ENCODE peak calls at places on chromosomes 3 and 15, in six cellular contexts. One of them, this sample, is unnamed.

GRCh38 chr3:33826688-33827087 is 28.3 kb downstream of the PDCD6IP start:
- DNase-seq in neuronal stem cell: no peak
- DNase-seq in smooth muscle cell of the brain vasculature: no peak
- DNase-seq in thoracic aorta: no peak
- DNase-seq in BJ: peak; percentile 25
- DNase-seq in retina: no peak
- DNase-seq in this sample: no peak

GRCh38 chr3:51340311-51340829 is 44.7 kb upstream of the MANF start:
- DNase-seq in retina: no peak
- DNase-seq in smooth muscle cell of the brain vasculature: peak; percentile 62
- DNase-seq in BJ: peak; percentile 82
- DNase-seq in neuronal stem cell: peak; percentile 17
- DNase-seq in thoracic aorta: no peak
- DNase-seq in this sample: no peak

GRCh38 chr15:101170568-101171350 is 81.1 kb downstream of the CHSY1 start:
- DNase-seq in neuronal stem cell: no peak
- DNase-seq in retina: no peak
- DNase-seq in BJ: no peak
- DNase-seq in smooth muscle cell of the brain vasculature: no peak
- DNase-seq in thoracic aorta: peak; percentile 68
- DNase-seq in this sample: no peak

GRCh38 chr3:183082355-183082915 is 16.9 kb downstream of the MCCC1 start:
- DNase-seq in neuronal stem cell: no peak
- DNase-seq in retina: no peak
- DNase-seq in thoracic aorta: no peak
- DNase-seq in smooth muscle cell of the brain vasculature: no peak
- DNase-seq in BJ: no peak
- DNase-seq in this sample: no peak

GRCh38 chr3:137304313-137305056 is 346.7 kb downstream of the IL20RB start:
- DNase-seq in BJ: no peak
- DNase-seq in thoracic aorta: no peak
- DNase-seq in smooth muscle cell of the brain vasculature: no peak
- DNase-seq in retina: no peak
- DNase-seq in neuronal stem cell: no peak
- DNase-seq in this sample: no peak

GRCh38 chr3:106688463-106688862 is 688.8 kb upstream of the CCDC54 start:
- DNase-seq in BJ: peak; percentile 76
- DNase-seq in smooth muscle cell of the brain vasculature: no peak
- DNase-seq in retina: no peak
- DNase-seq in thoracic aorta: no peak
- DNase-seq in neuronal stem cell: no peak
- DNase-seq in this sample: no peak

GRCh38 chr3:182683335-182684257 is 109.7 kb upstream of the ATP11B start:
- DNase-seq in retina: peak; percentile 85
- DNase-seq in BJ: peak; percentile 15
- DNase-seq in smooth muscle cell of the brain vasculature: peak; percentile 47
- DNase-seq in thoracic aorta: no peak
- DNase-seq in neuronal stem cell: peak; percentile 73
- DNase-seq in this sample: peak; percentile 75

GRCh38 chr15:69392352-69392751 is 21.8 kb upstream of the KIF23 start:
- DNase-seq in retina: no peak
- DNase-seq in thoracic aorta: no peak
- DNase-seq in smooth muscle cell of the brain vasculature: no peak
- DNase-seq in neuronal stem cell: no peak
- DNase-seq in BJ: no peak
- DNase-seq in this sample: no peak

GRCh38 chr15:80586141-80586540 is 109.0 kb upstream of the ABHD17C start:
- DNase-seq in retina: no peak
- DNase-seq in thoracic aorta: no peak
- DNase-seq in BJ: no peak
- DNase-seq in smooth muscle cell of the brain vasculature: no peak
- DNase-seq in neuronal stem cell: no peak
- DNase-seq in this sample: no peak

GRCh38 chr3:87333393-87333892 is 57.1 kb upstream of the POU1F1 start:
- DNase-seq in smooth muscle cell of the brain vasculature: peak; percentile 26
- DNase-seq in BJ: peak; percentile 65
- DNase-seq in thoracic aorta: no peak
- DNase-seq in retina: no peak
- DNase-seq in neuronal stem cell: no peak
- DNase-seq in this sample: no peak

GRCh38 chr15:100131321-100132224 is 210.2 kb downstream of the ADAMTS17 start:
- DNase-seq in BJ: no peak
- DNase-seq in neuronal stem cell: no peak
- DNase-seq in smooth muscle cell of the brain vasculature: no peak
- DNase-seq in retina: peak; percentile 19
- DNase-seq in thoracic aorta: no peak
- DNase-seq in this sample: peak; percentile 30

GRCh38 chr15:47360296-47360695 is 357.0 kb upstream of the SEMA6D start:
- DNase-seq in smooth muscle cell of the brain vasculature: no peak
- DNase-seq in neuronal stem cell: no peak
- DNase-seq in BJ: no peak
- DNase-seq in retina: no peak
- DNase-seq in thoracic aorta: no peak
- DNase-seq in this sample: no peak

GRCh38 chr3:161213644-161214043 is 7.5 kb upstream of the NMD3 start:
- DNase-seq in retina: no peak
- DNase-seq in thoracic aorta: no peak
- DNase-seq in BJ: no peak
- DNase-seq in smooth muscle cell of the brain vasculature: no peak
- DNase-seq in neuronal stem cell: no peak
- DNase-seq in this sample: no peak

GRCh38 chr3:177193706-177194268 is 3.5 kb downstream of the TBL1XR1 start:
- DNase-seq in neuronal stem cell: no peak
- DNase-seq in retina: peak; percentile 19
- DNase-seq in BJ: no peak
- DNase-seq in smooth muscle cell of the brain vasculature: no peak
- DNase-seq in thoracic aorta: no peak
- DNase-seq in this sample: no peak

GRCh38 chr3:13851997-13852637 is 27.8 kb downstream of the WNT7A start:
- DNase-seq in retina: no peak
- DNase-seq in thoracic aorta: no peak
- DNase-seq in BJ: no peak
- DNase-seq in neuronal stem cell: no peak
- DNase-seq in smooth muscle cell of the brain vasculature: no peak
- DNase-seq in this sample: no peak

GRCh38 chr15:70765504-70766281 is 2.3 kb upstream of the UACA start:
- DNase-seq in smooth muscle cell of the brain vasculature: no peak
- DNase-seq in neuronal stem cell: no peak
- DNase-seq in retina: no peak
- DNase-seq in thoracic aorta: no peak
- DNase-seq in BJ: peak; percentile 74
- DNase-seq in this sample: no peak

GRCh38 chr3:10228248-10228950 is 19.9 kb upstream of the TATDN2 start:
- DNase-seq in neuronal stem cell: no peak
- DNase-seq in BJ: no peak
- DNase-seq in smooth muscle cell of the brain vasculature: no peak
- DNase-seq in retina: no peak
- DNase-seq in thoracic aorta: no peak
- DNase-seq in this sample: no peak

This sample was measured in germinal center.